ENCODE peak calls at places on chromosomes 12 and 14, in four cellular contexts. I is SK-N-SH, Y is HCT116, T is HepG2. B is an unnamed sample.

GRCh38 chr12:98498635-98499034 is 16.8 kb upstream of the TMPO start:
- DNase-seq in T (no peak), I (no peak), Y (no peak), B (no peak)

GRCh38 chr12:113329022-113329790 is 5.7 kb downstream of the SLC8B1 start:
- DNase-seq in Y (no peak), I (no peak), T (no peak), B (no peak)

GRCh38 chr12:56086096-56086495 is 6.1 kb downstream of the ERBB3 start:
- DNase-seq in Y (no peak), T (no peak), I (no peak), B (no peak)

GRCh38 chr14:82779301-82779700 is 1245.6 kb upstream of the SEL1L start:
- DNase-seq in I (no peak), T (no peak), Y (no peak), B (no peak)

GRCh38 chr14:26389646-26390508 is 208.0 kb downstream of the NOVA1 start:
- DNase-seq in T (no peak), I (no peak), Y (no peak), B (no peak)

GRCh38 chr12:123519151-123520001 is 14.1 kb downstream of the RILPL1 start:
- DNase-seq in Y (no peak), I (no peak), T (peak; percentile 84), B (no peak)

GRCh38 chr14:69013943-69014782 is 35.1 kb upstream of the ACTN1 start:
- DNase-seq in I (peak; percentile 69), Y (no peak), T (peak; percentile 88), B (no peak)

GRCh38 chr14:32370720-32371119 is 41.6 kb downstream of the AKAP6 start:
- DNase-seq in Y (peak; percentile 10), I (no peak), T (no peak), B (peak; percentile 30)

GRCh38 chr14:95133282-95133681 is 24.0 kb downstream of the DICER1 start:
- DNase-seq in T (no peak), I (no peak), Y (no peak), B (no peak)

GRCh38 chr12:11758838-11759509 is 109.5 kb downstream of the ETV6 start:
- DNase-seq in T (no peak), Y (no peak), I (no peak), B (no peak)

GRCh38 chr12:4280351-4281163 is 7.0 kb downstream of the CCND2 start:
- DNase-seq in T (no peak), Y (no peak), I (no peak), B (no peak)

GRCh38 chr14:72745546-72745945 is 148.4 kb downstream of the DPF3 start:
- DNase-seq in T (no peak), Y (no peak), I (no peak), B (no peak)

GRCh38 chr12:13959131-13959734 is 22.2 kb downstream of the GRIN2B start:
- DNase-seq in T (no peak), I (no peak), Y (no peak), B (no peak)

GRCh38 chr12:57213763-57214397 is 2.7 kb upstream of the NXPH4 start:
- DNase-seq in T (no peak), Y (no peak), I (no peak), B (no peak)

GRCh38 chr12:132189378-132190011 is 45.2 kb downstream of the NOC4L start:
- DNase-seq in T (no peak), Y (peak; percentile 87), I (peak; percentile 64), B (peak; percentile 27)

GRCh38 chr12:69880566-69880965 is 55.5 kb downstream of the MYRFL start:
- DNase-seq in I (no peak), T (no peak), Y (peak; percentile 22), B (no peak)

GRCh38 chr14:73567951-73568885 is 795 bp upstream of the ACOT2 start:
- DNase-seq in I (no peak), Y (no peak), T (peak; percentile 46), B (no peak)

GRCh38 chr14:64109821-64110554 is 184.2 kb downstream of the ESR2 start:
- DNase-seq in Y (no peak), I (no peak), T (no peak), B (no peak)

GRCh38 chr12:29253916-29254625 is 105.0 kb downstream of the FAR2 start:
- DNase-seq in I (no peak), T (no peak), Y (no peak), B (no peak)

GRCh38 chr14:67285876-67286452 is 44.7 kb downstream of the PALS1 start:
- DNase-seq in Y (peak; percentile 39), I (peak; percentile 29), T (peak; percentile 25), B (no peak)

GRCh38 chr12:124849382-124849781 is 14.3 kb downstream of the SCARB1 start:
- DNase-seq in Y (no peak), I (no peak), T (no peak), B (no peak)

GRCh38 chr14:99124482-99125104 is 147.4 kb downstream of the BCL11B start:
- DNase-seq in T (no peak), Y (no peak), I (peak; percentile 7), B (no peak)

GRCh38 chr12:119576915-119577314 is 16.7 kb upstream of the TMEM233 start:
- DNase-seq in I (no peak), Y (no peak), T (no peak), B (no peak)

GRCh38 chr12:120539303-120539702 is 5.1 kb downstream of the RNF10 start:
- DNase-seq in Y (no peak), T (no peak), I (peak; percentile 28), B (no peak)

GRCh38 chr14:89484445-89484844 is 67.4 kb upstream of the FOXN3 start:
- DNase-seq in Y (no peak), T (no peak), I (no peak), B (no peak)

GRCh38 chr14:65255029-65255545 is 152.8 kb upstream of the MAX start:
- DNase-seq in Y (peak; percentile 61), I (peak; percentile 33), T (peak; percentile 82), B (peak; percentile 48)

GRCh38 chr12:132171293-132171967 is 27.2 kb downstream of the NOC4L start:
- DNase-seq in T (no peak), I (no peak), Y (no peak), B (no peak)

GRCh38 chr12:753401-754237 is 1.2 kb downstream of the WNK1 start:
- DNase-seq in Y (no peak), I (peak; percentile 65), T (no peak), B (no peak)

GRCh38 chr12:92757599-92758121 is 54.9 kb downstream of the PLEKHG7 start:
- DNase-seq in T (no peak), Y (no peak), I (no peak), B (no peak)

GRCh38 chr12:77190022-77190421 is 124.7 kb upstream of the E2F7 start:
- DNase-seq in I (no peak), Y (no peak), T (no peak), B (no peak)

GRCh38 chr14:104206281-104206904 is 68.0 kb downstream of the KIF26A start:
- DNase-seq in T (peak; percentile 33), I (peak; percentile 71), Y (no peak), B (no peak)

DNA sequence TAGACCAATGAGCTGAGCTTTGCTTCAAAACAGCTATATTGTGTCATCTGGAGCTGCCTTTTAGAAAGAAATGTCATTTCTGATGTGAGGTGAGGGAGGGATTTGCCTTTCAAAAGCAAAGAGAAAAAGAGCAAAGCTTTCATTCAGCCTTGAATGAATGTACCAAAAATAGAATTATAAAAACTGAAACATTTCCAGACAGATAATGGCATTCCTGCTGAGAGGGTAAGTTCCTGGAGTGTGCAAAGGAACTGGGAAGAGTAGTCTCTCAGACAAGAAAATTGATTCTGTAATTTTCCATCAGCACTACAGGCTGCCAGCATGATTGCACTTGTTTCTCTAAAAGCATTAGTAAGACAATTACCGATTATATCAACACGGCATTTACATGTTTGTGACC is 710.1 kb downstream of the LRFN5 start:
- DNase-seq in Y (no peak), T (no peak), I (no peak), B (no peak)
- TF ChIP-seq SIN3A in Y (no peak), T (no peak), I (no peak), B (no peak)

GRCh38 chr12:102958073-102958829 is 777 bp downstream of the ASCL1 start:
- DNase-seq in I (peak; percentile 80), T (no peak), Y (no peak), B (no peak)

GRCh38 chr12:102958830-102959176 is 1.3 kb downstream of the ASCL1 start:
- DNase-seq in Y (no peak), T (no peak), I (no peak), B (no peak)

GRCh38 chr12:102955926-102956737 is 1.3 kb upstream of the ASCL1 start:
- DNase-seq in I (peak; percentile 73), Y (no peak), T (no peak), B (no peak)

GRCh38 chr12:102957339-102958050 is at the start of gene ASCL1:
- DNase-seq in T (no peak), Y (no peak), I (peak; percentile 83), B (no peak)

GRCh38 chr12:102956738-102957338 is 636 bp upstream of the ASCL1 start:
- DNase-seq in I (no peak), Y (no peak), T (no peak), B (no peak)
- H3K4me1 ChIP-seq in I (peaks cover 2% of the 10 kb centered on the region), Y (no peaks in the 10 kb centered on the region), T (peaks cover 12% of the 10 kb centered on the region), B (no peaks in the 10 kb centered on the region)

GRCh38 chr12:109463776-109464175 is 13.3 kb downstream of the KCTD10 start:
- DNase-seq in Y (no peak), I (peak; percentile 26), T (no peak), B (no peak)

GRCh38 chr12:109464642-109465351 is 12.3 kb downstream of the KCTD10 start:
- DNase-seq in Y (no peak), I (no peak), T (no peak), B (no peak)

GRCh38 chr12:109461846-109462766 is 15.0 kb downstream of the KCTD10 start:
- DNase-seq in Y (no peak), T (peak; percentile 43), I (peak; percentile 78), B (no peak)

GRCh38 chr12:109461049-109461845 is 15.9 kb downstream of the KCTD10 start:
- DNase-seq in T (peak; percentile 50), I (no peak), Y (no peak), B (no peak)

DNA sequence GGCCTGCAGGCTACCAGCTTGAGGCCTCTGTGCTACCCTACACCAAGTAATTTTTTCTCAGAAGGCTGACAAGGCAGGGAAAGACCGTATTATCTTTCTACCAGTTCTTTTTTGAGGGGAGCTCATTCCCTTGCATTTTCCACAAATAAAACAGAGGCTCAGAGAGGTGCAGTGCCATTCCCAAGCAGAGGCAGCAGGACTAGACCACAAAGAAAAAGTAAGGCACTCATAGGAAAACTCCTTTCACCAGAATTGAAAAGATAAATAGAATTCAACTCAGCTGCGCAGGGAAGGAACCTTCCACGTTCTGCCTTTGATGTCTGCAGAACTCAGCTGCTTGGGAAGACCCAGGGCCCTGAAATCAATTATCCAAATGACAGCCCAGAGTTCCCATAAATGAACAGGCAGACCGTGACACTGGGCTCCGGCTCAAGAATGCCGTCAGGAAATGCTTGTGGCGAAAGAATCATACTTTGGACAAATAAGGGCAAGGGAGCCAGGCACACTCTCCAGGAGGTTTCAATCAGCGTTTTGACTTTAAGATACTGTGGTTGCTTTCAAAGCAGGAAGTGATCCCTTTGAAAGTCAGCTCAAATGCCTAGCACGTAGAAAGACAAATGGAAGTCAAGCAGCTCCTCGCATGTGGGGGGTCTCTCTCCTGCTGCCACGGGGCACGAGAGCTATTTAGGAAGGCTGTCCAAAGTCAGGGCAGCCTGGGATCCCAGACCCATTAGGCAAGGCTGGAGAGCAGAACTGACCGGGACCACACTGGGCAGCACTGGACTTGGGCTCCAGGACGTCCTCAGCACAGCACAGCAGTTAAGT is 14.0 kb downstream of the KCTD10 start:
- DNase-seq in Y (peak; percentile 62), T (peak; percentile 63), I (peak; percentile 51), B (peak; percentile 50)
- H3K4me3 ChIP-seq in Y (peak overlapping the region; percentile 37), T (no peak overlapping the region), I (peak overlapping the region; percentile 40), B (peak overlapping the region; percentile 35)

DNA sequence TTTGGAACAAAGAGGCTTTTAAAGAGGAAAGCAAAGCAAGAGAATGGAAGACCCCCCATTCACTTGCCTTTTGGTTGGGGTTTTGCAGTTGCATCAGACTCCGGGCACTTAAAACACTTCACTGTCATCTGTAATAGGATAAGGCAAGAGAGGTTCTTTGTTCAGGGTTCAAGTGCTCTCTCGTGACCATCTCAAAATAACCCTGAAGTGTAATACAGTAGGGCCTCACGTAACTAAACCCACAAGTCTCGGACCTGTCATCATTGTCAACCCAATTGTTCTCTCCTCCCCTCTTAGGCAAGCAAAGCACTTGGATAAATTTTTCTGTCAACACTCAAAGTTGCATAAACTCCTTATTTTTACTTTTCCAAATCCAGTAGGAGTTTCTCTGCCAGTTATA is 26.9 kb upstream of the MYBPC1 start:
- DNase-seq in Y (no peak), I (no peak), T (no peak), B (no peak)
- TF ChIP-seq SIN3A in Y (no peak), I (no peak), T (no peak), B (no peak)

B was measured in Panc1.